ENCODE peak calls at places on chromosome 19, in four cellular contexts. K, D, B and Z are unnamed samples.

GRCh38 chr19:37817180-37817911 is 38.0 kb upstream of the ZNF573 start:
- DNase-seq in B (no peak), D (peak; percentile 77), K (no peak), Z (no peak)

GRCh38 chr19:56725829-56726424 is 54.4 kb upstream of the ZNF835 start:
- DNase-seq in D (no peak), K (no peak), B (no peak), Z (no peak)

GRCh38 chr19:57171551-57172081 is 4.3 kb upstream of the DUXA start:
- DNase-seq in K (no peak), D (peak; percentile 53), B (peak; percentile 58), Z (no peak)

GRCh38 chr19:55066107-55066709 is 3.3 kb upstream of the RDH13 start:
- DNase-seq in B (no peak), K (no peak), D (no peak), Z (no peak)

GRCh38 chr19:49344516-49345423 is 9.6 kb downstream of the CD37 start:
- DNase-seq in D (no peak), B (no peak), K (no peak), Z (no peak)

GRCh38 chr19:35295792-35296462 is 4.0 kb downstream of the MAG start:
- DNase-seq in K (no peak), B (no peak), D (no peak), Z (no peak)

GRCh38 chr19:38565686-38566105 is 52.1 kb downstream of the MAP4K1 start:
- DNase-seq in B (no peak), K (no peak), D (no peak), Z (no peak)

GRCh38 chr19:7492142-7493055 is 3.6 kb upstream of the PEX11G start:
- DNase-seq in K (peak; percentile 55), D (no peak), B (no peak), Z (no peak)

GRCh38 chr19:3028305-3029069 is 593 bp downstream of the TLE2 start:
- DNase-seq in B (no peak), D (no peak), K (no peak), Z (no peak)

GRCh38 chr19:7965921-7966665 is 22.6 kb upstream of the TIMM44 start:
- DNase-seq in B (no peak), K (no peak), D (no peak), Z (no peak)

GRCh38 chr19:32677657-32678056 is 2.0 kb downstream of the RGS9BP start:
- DNase-seq in K (no peak), B (no peak), D (no peak), Z (no peak)

GRCh38 chr19:52138614-52139290 is 986 bp downstream of the ZNF616 start:
- DNase-seq in K (no peak), D (peak; percentile 16), B (no peak), Z (no peak)

GRCh38 chr19:19381007-19381926 is 24.2 kb upstream of the GATAD2A start:
- DNase-seq in D (no peak), B (no peak), K (no peak), Z (no peak)

GRCh38 chr19:2168619-2169424 is 5.1 kb downstream of the DOT1L start:
- DNase-seq in B (peak; percentile 93), K (peak; percentile 33), D (peak; percentile 96), Z (peak; percentile 96)

GRCh38 chr19:41302624-41303351 is 7.2 kb upstream of the CCDC97 start:
- DNase-seq in B (no peak), K (peak; percentile 49), D (no peak), Z (no peak)

GRCh38 chr19:42452590-42452989 is 9.8 kb upstream of the CXCL17 start:
- DNase-seq in B (no peak), K (no peak), D (no peak), Z (no peak)

GRCh38 chr19:27733551-27734266 is 1479.2 kb downstream of the UQCRFS1 start:
- DNase-seq in D (no peak), B (no peak), K (no peak), Z (no peak)

GRCh38 chr19:3358919-3359849 is 7.2 kb upstream of the NFIC start:
- DNase-seq in K (peak; percentile 58), B (no peak), D (peak; percentile 63), Z (no peak)

GRCh38 chr19:11096210-11096841 is 7.1 kb downstream of the LDLR start:
- DNase-seq in K (peak; percentile 40), B (no peak), D (peak; percentile 80), Z (no peak)

GRCh38 chr19:5627395-5627904 is 4.6 kb downstream of the SAFB start:
- DNase-seq in B (no peak), D (no peak), K (no peak), Z (no peak)

GRCh38 chr19:42442833-42443232 is at the start of gene CXCL17:
- DNase-seq in K (no peak), D (no peak), B (no peak), Z (no peak)

GRCh38 chr19:56837892-56838679 is 2.4 kb downstream of the PEG3 start:
- DNase-seq in D (peak; percentile 73), B (no peak), K (no peak), Z (no peak)

GRCh38 chr19:56839665-56840451 is 668 bp downstream of the PEG3 start:
- DNase-seq in K (no peak), D (peak; percentile 93), B (no peak), Z (no peak)

GRCh38 chr19:12000152-12000981 is 35.1 kb downstream of the ZNF433 start:
- DNase-seq in D (no peak), K (no peak), B (no peak), Z (no peak)

GRCh38 chr19:12648088-12648487 is 18.5 kb downstream of the MAN2B1 start:
- DNase-seq in K (no peak), D (peak; percentile 27), B (no peak), Z (no peak)

GRCh38 chr19:51514866-51515481 is 13.4 kb upstream of the SIGLEC12 start:
- DNase-seq in K (no peak), B (peak; percentile 54), D (no peak), Z (peak; percentile 1)

GRCh38 chr19:34319230-34319585 is 45.8 kb upstream of the GPI start:
- DNase-seq in B (no peak), K (no peak), D (no peak), Z (no peak)